ENCODE peak calls at places on chromosomes 13 and 19, in six cellular contexts. T, O, B, A, N and F are unnamed samples.

GRCh38 chr19:13849991-13850909 is 26.7 kb upstream of the NANOS3 start:
- DNase-seq in T (no peak), O (no peak), B (peak), A (no peak), N (peak), F (peak)

GRCh38 chr13:32811297-32811800 is 204.9 kb upstream of the KL start:
- DNase-seq in T (peak), O (no peak), B (no peak), A (peak), N (no peak), F (peak)

GRCh38 chr19:42433503-42434260 is 6.5 kb upstream of the LIPE start:
- DNase-seq in T (no peak), O (no peak), B (peak), A (no peak), N (peak), F (no peak)

GRCh38 chr13:27857271-27857670 is 62.5 kb upstream of the PDX1 start:
- DNase-seq in T (no peak), O (no peak), B (no peak), A (no peak), N (peak), F (no peak)

GRCh38 chr13:59088716-59089115 is 1075.0 kb downstream of the DIAPH3 start:
- DNase-seq in T (no peak), O (no peak), B (no peak), A (no peak), N (no peak), F (no peak)

GRCh38 chr19:5106361-5106760 is 137.4 kb downstream of the KDM4B start:
- DNase-seq in T (no peak), O (no peak), B (no peak), A (no peak), N (no peak), F (no peak)

GRCh38 chr13:80979035-80979641 is 638.2 kb upstream of the SPRY2 start:
- DNase-seq in T (peak), O (peak), B (peak), A (no peak), N (peak), F (peak)

GRCh38 chr13:93942016-93942415 is 537.5 kb downstream of the DCT start:
- DNase-seq in T (no peak), O (no peak), B (no peak), A (no peak), N (no peak), F (no peak)

GRCh38 chr19:32662186-32662585 is 12.8 kb downstream of the ANKRD27 start:
- DNase-seq in T (no peak), O (no peak), B (no peak), A (no peak), N (no peak), F (no peak)

GRCh38 chr19:18464646-18465045 is 26.7 kb upstream of the ISYNA1 start:
- DNase-seq in T (no peak), O (no peak), B (peak), A (no peak), N (no peak), F (no peak)

GRCh38 chr13:94667190-94667589 is 45.2 kb downstream of the SOX21 start:
- DNase-seq in T (no peak), O (no peak), B (no peak), A (no peak), N (no peak), F (no peak)

GRCh38 chr13:98188544-98189166 is 11.6 kb upstream of the RNF113B start:
- DNase-seq in T (no peak), O (no peak), B (no peak), A (no peak), N (no peak), F (no peak)

GRCh38 chr19:47719047-47719885 is 6.0 kb downstream of the EHD2 start:
- DNase-seq in T (no peak), O (no peak), B (peak), A (no peak), N (no peak), F (no peak)

GRCh38 chr13:39612023-39612637 is 9.1 kb upstream of the LHFPL6 start:
- DNase-seq in T (no peak), O (no peak), B (peak), A (no peak), N (peak), F (no peak)

GRCh38 chr19:23522431-23522830 is 127.2 kb upstream of the ZNF91 start:
- DNase-seq in T (no peak), O (no peak), B (no peak), A (no peak), N (no peak), F (no peak)

GRCh38 chr19:850221-850978 is 1.7 kb upstream of the ELANE start:
- DNase-seq in T (no peak), O (no peak), B (no peak), A (no peak), N (peak), F (no peak)

GRCh38 chr13:109389892-109390345 is 396.5 kb downstream of the IRS2 start:
- DNase-seq in T (no peak), O (no peak), B (no peak), A (no peak), N (no peak), F (no peak)

GRCh38 chr19:6228523-6229215 is 51.1 kb downstream of the MLLT1 start:
- DNase-seq in T (no peak), O (no peak), B (no peak), A (no peak), N (no peak), F (no peak)

DNA sequence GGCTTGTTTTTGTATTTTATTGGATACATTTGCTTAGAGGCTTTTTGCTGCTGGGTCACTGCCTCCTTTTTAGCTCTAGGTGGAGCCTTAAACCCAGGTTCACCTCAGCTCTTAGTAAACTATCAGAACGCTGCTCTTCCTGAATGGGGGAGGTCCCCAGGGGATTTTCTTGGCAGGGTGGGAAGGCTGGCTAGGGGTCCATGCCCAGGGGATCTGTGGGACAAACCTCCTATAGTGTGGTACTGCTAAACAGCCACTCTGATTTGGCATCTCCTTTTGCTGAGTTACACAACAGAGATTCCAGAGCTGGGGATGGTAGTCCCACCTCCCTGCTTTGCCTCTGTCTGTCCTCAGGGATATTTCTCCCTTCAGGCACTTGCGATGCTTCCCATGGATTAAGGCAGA is 204.9 kb downstream of the ZIC5 start:
- DNase-seq in T (no peak), O (peak), B (peak), A (no peak), N (no peak), F (no peak)
- TF ChIP-seq TAF1 in T (no peak), O (no peak), B (no peak), A (no peak), N (no peak), F (no peak)

GRCh38 chr19:54207908-54208783 is 7.5 kb downstream of the RPS9 start:
- DNase-seq in T (peak), O (no peak), B (peak), A (no peak), N (peak), F (no peak)

GRCh38 chr19:54211214-54211613 is 10.6 kb downstream of the RPS9 start:
- DNase-seq in T (no peak), O (no peak), B (no peak), A (no peak), N (no peak), F (no peak)

GRCh38 chr19:54208784-54209057 is 8.1 kb downstream of the RPS9 start:
- DNase-seq in T (no peak), O (no peak), B (no peak), A (no peak), N (no peak), F (no peak)

GRCh38 chr19:54209058-54209747 is 8.5 kb downstream of the RPS9 start:
- DNase-seq in T (no peak), O (no peak), B (no peak), A (no peak), N (no peak), F (no peak)

DNA sequence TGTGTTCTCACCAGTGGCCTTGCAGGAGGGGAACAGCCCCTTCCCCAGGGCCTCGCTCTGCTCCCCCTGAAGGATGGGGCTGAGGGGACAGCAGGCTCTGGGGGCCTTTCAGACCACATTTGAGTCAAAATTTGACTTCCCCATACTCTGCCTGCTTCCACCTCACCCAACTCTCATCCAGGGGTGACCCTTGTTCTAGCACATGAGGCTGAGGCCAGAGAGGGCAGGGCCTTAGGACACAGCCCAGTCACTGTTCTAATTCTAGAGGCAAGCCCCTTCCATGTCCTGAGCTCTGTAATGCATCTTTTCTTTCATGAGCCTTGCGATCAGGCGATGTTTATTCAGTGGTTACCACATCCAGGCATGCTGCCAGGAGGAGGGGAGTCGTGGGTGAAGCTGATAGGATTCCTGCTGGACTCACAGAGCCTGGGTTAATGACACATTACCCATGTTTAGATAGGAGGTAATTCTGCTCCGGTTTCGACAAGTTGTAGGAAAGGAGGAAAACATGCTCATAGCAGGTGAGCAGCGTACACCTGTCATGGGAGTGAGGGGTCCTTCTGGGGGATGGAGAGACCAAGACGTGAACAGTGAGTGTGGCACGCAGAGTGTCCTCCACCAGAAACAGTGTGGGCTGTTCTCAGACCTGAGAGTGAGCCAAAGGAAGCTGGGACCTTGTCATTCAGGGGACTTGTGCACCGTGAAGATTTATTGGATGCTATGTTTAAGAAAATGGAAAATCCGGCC is 9.3 kb downstream of the RPS9 start:
- DNase-seq in T (no peak), O (no peak), B (peak), A (no peak), N (peak), F (no peak)
- TF ChIP-seq POLR2A in T (no peak), O (no peak), B (peak), A (no peak), N (no peak), F (peak)

DNA sequence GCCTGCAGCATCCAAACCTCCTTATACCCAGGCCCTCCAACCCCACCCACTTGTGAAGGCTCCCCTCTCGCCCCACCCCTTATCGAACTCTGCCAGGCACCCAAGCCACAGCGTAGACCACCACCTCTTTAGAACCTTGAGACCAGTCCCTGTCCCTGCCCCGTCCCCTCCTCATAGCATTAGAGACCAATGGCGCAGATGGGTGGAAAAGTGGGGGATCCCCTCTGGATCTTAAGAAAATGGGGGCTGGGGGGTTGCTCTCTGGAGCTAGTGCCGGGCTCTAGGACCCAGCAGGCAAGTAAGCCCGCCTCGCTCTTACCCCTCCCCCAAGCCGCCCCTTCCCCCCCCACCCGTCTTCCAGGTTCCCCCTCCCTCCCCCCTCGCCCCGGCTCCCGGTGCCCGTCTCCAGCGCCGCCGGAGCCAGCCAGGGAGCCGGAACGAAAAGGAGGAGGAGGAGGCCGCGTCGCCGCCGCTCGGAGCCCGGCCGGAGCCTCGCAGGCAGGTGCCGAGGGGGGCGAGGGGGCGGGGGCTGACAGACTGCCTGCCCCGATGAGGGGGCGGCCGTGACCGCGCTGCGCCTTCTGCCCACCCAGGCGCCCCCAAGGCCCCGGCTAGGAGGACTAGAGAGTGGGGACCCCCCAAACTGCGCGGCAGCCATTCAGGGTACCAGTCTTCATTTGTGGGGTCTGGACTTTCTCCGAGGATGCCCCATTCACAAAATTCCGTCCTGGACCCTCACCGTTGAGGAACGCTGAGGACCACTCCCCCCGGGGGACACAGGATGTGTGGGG is at the start of gene SPRED3:
- DNase-seq in T (no peak), O (no peak), B (no peak), A (no peak), N (peak), F (no peak)
- TF ChIP-seq TAF1 in T (no peak), O (peak), B (no peak), A (no peak), N (no peak), F (no peak)

GRCh38 chr19:58560007-58560887 is 1.8 kb upstream of the UBE2M start:
- DNase-seq in T (no peak), O (no peak), B (no peak), A (no peak), N (no peak), F (no peak)

GRCh38 chr19:58558066-58558622 is at the start of gene UBE2M:
- DNase-seq in T (no peak), O (no peak), B (no peak), A (no peak), N (peak), F (no peak)

GRCh38 chr19:58558623-58559274 is 338 bp upstream of the UBE2M start:
- DNase-seq in T (peak), O (peak), B (peak), A (peak), N (peak), F (peak)

GRCh38 chr19:58560921-58561320 is 2.5 kb upstream of the UBE2M start:
- DNase-seq in T (no peak), O (no peak), B (no peak), A (no peak), N (no peak), F (no peak)

GRCh38 chr19:58559275-58560006 is 1.0 kb upstream of the UBE2M start:
- DNase-seq in T (peak), O (no peak), B (peak), A (peak), N (peak), F (peak)
- TF ChIP-seq POLR2A in T (peak), O (peak), B (peak), A (peak), N (peak), F (peak)

GRCh38 chr19:3852614-3853254 is 16.1 kb downstream of the ZFR2 start:
- DNase-seq in T (no peak), O (no peak), B (peak), A (no peak), N (peak), F (no peak)
- TF ChIP-seq TAF1 in T (no peak), O (no peak), B (no peak), A (no peak), N (no peak), F (no peak)

DNA sequence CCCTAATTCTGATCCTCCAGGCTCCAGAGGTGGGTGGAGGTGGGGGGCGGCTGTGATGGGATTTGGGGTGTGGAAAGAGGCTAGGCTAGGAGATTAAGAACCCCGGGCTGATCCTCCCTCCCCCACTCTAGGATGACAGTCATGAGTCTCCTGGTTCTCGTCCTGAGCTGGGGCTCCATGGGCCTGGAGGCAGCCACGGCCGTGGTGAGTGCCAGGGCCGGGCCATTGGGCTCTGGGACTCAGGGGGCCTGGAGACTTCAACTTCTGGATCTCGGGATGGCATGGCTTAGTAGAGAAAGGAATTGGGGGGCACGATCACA is 13.9 kb downstream of the TTYH1 start:
- DNase-seq in T (no peak), O (no peak), B (no peak), A (no peak), N (no peak), F (no peak)
- TF ChIP-seq POLR2A in T (no peak), O (no peak), B (no peak), A (no peak), N (no peak), F (no peak)